ENCODE peak calls at places on chromosomes 1 and 21, in eight cellular contexts. R is colonic mucosa, S is testis, J is uterus, V is HFF-Myc, F is fibroblast of villous mesenchyme, O is AG10803, P is lung. L is an unnamed sample.

GRCh38 chr21:30831194-30831765 is 1.7 kb upstream of the KRTAP7-1 start:
- DNase-seq in S (peak), F (no peak), O (no peak), V (peak), R (peak), P (no peak), J (no peak), L (peak)

GRCh38 chr1:28775121-28775942 is 36.6 kb upstream of the OPRD1 start:
- DNase-seq in S (peak), F (peak), O (peak), V (no peak), P (peak), J (peak), R (peak), L (peak)

GRCh38 chr1:62436039-62436465 is 797 bp upstream of the USP1 start:
- DNase-seq in V (peak), F (no peak), R (no peak), P (no peak), S (no peak), J (peak), O (no peak), L (no peak)

GRCh38 chr1:231678021-231678432 is 51.4 kb downstream of the DISC1 start:
- DNase-seq in R (no peak), P (no peak), O (peak), V (no peak), F (peak), S (no peak), J (no peak), L (no peak)

GRCh38 chr1:115469703-115470476 is 131.8 kb upstream of the NGF start:
- DNase-seq in O (peak), S (peak), V (no peak), F (peak), R (peak), P (peak), J (peak), L (peak)

GRCh38 chr1:5111581-5111980 is 457.2 kb downstream of the AJAP1 start:
- DNase-seq in F (no peak), P (no peak), R (no peak), V (no peak), S (no peak), O (no peak), J (no peak), L (no peak)

GRCh38 chr1:228415853-228416216 is 826 bp downstream of the TRIM17 start:
- DNase-seq in S (no peak), F (no peak), V (no peak), R (no peak), P (no peak), O (no peak), J (no peak), L (no peak)

GRCh38 chr1:108972941-108973340 is 9.7 kb upstream of the CLCC1 start:
- DNase-seq in J (no peak), R (no peak), O (no peak), S (no peak), V (no peak), P (no peak), F (no peak), L (no peak)

GRCh38 chr1:104592926-104593325 is 843.2 kb downstream of the AMY1C start:
- DNase-seq in P (no peak), V (no peak), S (no peak), R (no peak), O (no peak), F (no peak), J (no peak), L (no peak)

GRCh38 chr21:35428489-35428888 is 379.4 kb upstream of the RUNX1 start:
- DNase-seq in S (peak), F (peak), P (peak), O (peak), J (no peak), V (no peak), R (no peak), L (peak)

GRCh38 chr1:73587080-73587479 is 610.9 kb downstream of the LRRIQ3 start:
- DNase-seq in V (no peak), P (no peak), R (no peak), O (no peak), J (no peak), F (no peak), S (no peak), L (no peak)

GRCh38 chr1:16266411-16267118 is 29.6 kb upstream of the CPLANE2 start:
- DNase-seq in J (no peak), V (no peak), F (peak), R (no peak), P (no peak), O (no peak), S (no peak), L (peak)

GRCh38 chr1:39680751-39681150 is 8.8 kb upstream of the NT5C1A start:
- DNase-seq in J (no peak), P (no peak), F (no peak), V (no peak), S (no peak), R (no peak), O (no peak), L (no peak)
- H3K4me3 ChIP-seq in J (no peak), P (no peak), F (no peak), V (no peak), S (no peak), R (no peak), O (no peak), L (no peak)

GRCh38 chr21:37006521-37007291 is at the start of gene RIPPLY3:
- DNase-seq in P (no peak), S (no peak), F (peak), O (peak), J (no peak), R (no peak), V (no peak), L (peak)
- H3K4me3 ChIP-seq in P (peak), S (peak), F (peak), O (peak), J (peak), R (peak), V (peak), L (peak)

GRCh38 chr1:169111472-169111871 is 5.0 kb downstream of the ATP1B1 start:
- DNase-seq in J (no peak), S (no peak), R (no peak), P (no peak), F (no peak), V (no peak), O (no peak), L (no peak)
- H3K4me3 ChIP-seq in J (peak), S (no peak), R (no peak), P (no peak), F (no peak), V (no peak), O (no peak), L (no peak)

GRCh38 chr1:24186031-24186710 is 918 bp downstream of the IFNLR1 start:
- DNase-seq in J (no peak), R (no peak), S (no peak), O (no peak), V (no peak), F (no peak), P (no peak), L (no peak)
- H3K4me3 ChIP-seq in J (no peak), R (peak), S (no peak), O (no peak), V (no peak), F (no peak), P (no peak), L (no peak)

DNA sequence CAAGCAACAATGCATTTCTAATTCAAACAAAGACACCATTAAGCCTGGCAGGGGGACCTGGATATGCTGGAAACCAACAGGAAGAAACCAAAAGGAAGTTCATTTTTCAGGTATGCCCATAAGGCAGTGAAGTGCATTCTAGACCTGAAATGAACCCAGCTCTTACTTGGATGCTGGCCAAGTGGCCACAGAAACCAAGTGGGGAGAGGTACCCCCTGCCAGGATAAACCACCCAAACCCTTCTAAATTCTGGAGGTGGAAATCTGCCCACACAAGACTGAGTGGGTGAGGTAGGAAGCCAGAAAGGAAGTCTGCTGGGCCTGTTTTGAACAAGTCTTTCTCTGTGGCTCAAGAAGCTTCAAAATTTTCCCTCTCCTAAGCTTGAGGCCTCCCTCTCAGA is 2.6 kb downstream of the CD5L start:
- DNase-seq in O (no peak), V (no peak), S (no peak), F (no peak), P (no peak), J (no peak), R (no peak), L (no peak)
- H3K4me3 ChIP-seq in O (no peak), V (no peak), S (no peak), F (no peak), P (no peak), J (no peak), R (no peak), L (no peak)

DNA sequence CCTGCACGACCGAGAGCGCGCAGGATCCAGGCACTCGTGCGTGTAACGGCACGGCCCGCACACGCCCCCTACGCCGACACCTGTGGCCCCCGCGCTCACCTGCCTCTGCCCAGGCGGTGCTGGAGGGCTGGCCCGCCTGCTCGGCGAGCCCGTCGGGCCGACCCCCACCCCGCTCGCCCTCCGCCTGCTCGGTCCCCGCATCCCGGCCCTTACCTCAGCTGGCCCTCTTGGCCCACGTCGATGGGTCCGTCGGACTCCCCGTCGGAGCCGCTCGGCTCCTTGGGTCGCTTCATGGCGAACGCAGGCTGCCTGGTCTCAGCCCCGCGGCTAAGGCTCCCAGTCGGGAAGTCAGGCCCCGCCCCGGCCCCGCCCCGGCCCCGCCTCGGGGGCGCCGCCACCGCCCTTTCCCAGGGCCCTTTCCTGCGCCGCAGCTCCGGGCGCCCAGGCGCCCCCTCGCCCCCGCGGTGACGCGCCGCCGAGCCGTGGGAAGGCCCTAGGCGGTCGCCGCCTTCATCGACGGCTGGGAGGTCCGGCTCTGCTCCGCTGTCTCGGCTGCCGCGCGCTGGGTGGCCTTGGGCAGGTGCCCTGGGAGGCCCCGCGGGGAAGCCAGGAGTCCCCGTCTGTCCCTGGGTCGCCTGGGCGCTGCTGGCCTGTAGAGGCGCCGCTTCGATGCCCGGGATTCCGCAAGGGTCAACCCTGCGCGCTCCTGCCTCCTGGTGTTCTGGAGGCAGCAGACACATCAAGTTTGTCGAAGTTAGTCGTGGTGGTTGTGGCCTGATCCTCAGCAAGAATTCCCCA is at the start of gene HEYL:
- DNase-seq in P (peak), R (peak), S (peak), J (peak), F (peak), V (no peak), O (no peak), L (peak)
- H3K4me3 ChIP-seq in P (peak), R (peak), S (peak), J (peak), F (peak), V (no peak), O (no peak), L (peak)

GRCh38 chr1:236686815-236687160 is 489 bp downstream of the ACTN2 start:
- DNase-seq in V (no peak), R (no peak), J (no peak), P (no peak), F (no peak), S (peak), O (no peak), L (no peak)
- H3K4me3 ChIP-seq in V (peak), R (peak), J (peak), P (peak), F (peak), S (peak), O (no peak), L (peak)

DNA sequence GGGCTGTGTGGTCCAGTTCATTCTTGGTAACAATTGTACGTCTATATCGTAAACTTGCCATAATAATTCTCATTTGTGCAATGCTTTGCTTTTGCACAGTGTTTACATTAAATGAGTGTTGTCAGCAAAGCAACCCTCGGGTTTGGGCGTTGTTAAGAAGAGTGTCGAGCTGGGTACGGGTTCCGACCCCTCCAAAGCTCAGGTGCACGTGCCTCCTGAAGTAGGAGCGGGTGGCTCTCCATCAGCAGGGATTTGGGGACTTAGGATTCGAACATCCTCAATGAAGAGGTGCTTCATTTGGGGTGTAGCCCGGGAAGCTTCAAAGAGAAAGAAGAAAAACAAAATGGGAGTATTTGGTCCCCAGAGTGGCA is 984 bp downstream of the TRIM58 start:
- DNase-seq in J (no peak), V (no peak), R (no peak), P (no peak), F (no peak), S (peak), O (no peak), L (no peak)
- H3K4me3 ChIP-seq in J (peak), V (no peak), R (peak), P (no peak), F (peak), S (peak), O (no peak), L (peak)

L was measured in fibroblast of pulmonary artery.